ENCODE peak calls at places on chromosomes 11 and 22, in nine cellular contexts. D, V, J, U, I, A, S, N and E are unnamed samples. For H3K4me1, the result is how much of the 10 kb centered on the place peaks cover.

GRCh38 chr11:19846654-19847330 is 134.2 kb downstream of the NAV2 start:
- DNase-seq in D (peak), V (no peak), J (no peak), U (peak), I (no peak), A (peak), S (peak), N (no peak), E (no peak)

GRCh38 chr11:72586591-72587090 is 87.6 kb downstream of the PDE2A start:
- DNase-seq in D (no peak), V (no peak), J (no peak), U (no peak), I (no peak), A (no peak), S (no peak), N (no peak), E (no peak)

GRCh38 chr11:120612363-120613263 is 101.1 kb downstream of the GRIK4 start:
- DNase-seq in D (peak), V (no peak), J (peak), U (no peak), I (peak), A (no peak), S (peak), N (no peak), E (peak)

GRCh38 chr11:38060930-38061329 is 1462.9 kb upstream of the RAG2 start:
- DNase-seq in D (peak), V (no peak), J (no peak), U (no peak), I (no peak), A (no peak), S (no peak), N (no peak), E (no peak)

GRCh38 chr11:67671211-67671520 is 3.3 kb downstream of the ALDH3B2 start:
- DNase-seq in D (no peak), V (no peak), J (no peak), U (no peak), I (no peak), A (no peak), S (no peak), N (peak), E (no peak)

GRCh38 chr11:83693279-83693992 is 407.3 kb upstream of the CCDC90B start:
- DNase-seq in D (no peak), V (no peak), J (no peak), U (peak), I (no peak), A (no peak), S (no peak), N (no peak), E (no peak)

GRCh38 chr11:86372586-86372985 is 2.1 kb upstream of the CCDC81 start:
- DNase-seq in D (no peak), V (no peak), J (no peak), U (no peak), I (no peak), A (no peak), S (no peak), N (no peak), E (no peak)

GRCh38 chr11:47797633-47798032 is 30.5 kb upstream of the FNBP4 start:
- DNase-seq in D (peak), V (no peak), J (no peak), U (no peak), I (no peak), A (no peak), S (peak), N (no peak), E (no peak)

GRCh38 chr11:122179966-122180365 is 64.0 kb upstream of the BLID start:
- DNase-seq in D (no peak), V (no peak), J (no peak), U (no peak), I (no peak), A (no peak), S (no peak), N (no peak), E (no peak)

GRCh38 chr11:77395460-77396175 is 78.3 kb downstream of the PAK1 start:
- DNase-seq in D (no peak), V (no peak), J (no peak), U (no peak), I (no peak), A (no peak), S (no peak), N (no peak), E (no peak)

GRCh38 chr11:65712633-65713076 is 603 bp downstream of the KAT5 start:
- DNase-seq in D (no peak), V (no peak), J (no peak), U (no peak), I (no peak), A (no peak), S (no peak), N (no peak), E (no peak)

GRCh38 chr11:17906436-17906835 is 106.4 kb downstream of the SERGEF start:
- DNase-seq in D (no peak), V (no peak), J (peak), U (peak), I (no peak), A (no peak), S (no peak), N (peak), E (no peak)

GRCh38 chr22:44839061-44839460 is 86.7 kb downstream of the ARHGAP8 start:
- DNase-seq in D (no peak), V (no peak), J (no peak), U (no peak), I (no peak), A (no peak), S (no peak), N (no peak), E (no peak)

GRCh38 chr22:44838316-44839016 is 86.1 kb downstream of the ARHGAP8 start:
- DNase-seq in D (no peak), V (no peak), J (no peak), U (no peak), I (no peak), A (no peak), S (no peak), N (no peak), E (no peak)

GRCh38 chr22:44839721-44840120 is 87.3 kb downstream of the ARHGAP8 start:
- DNase-seq in D (no peak), V (no peak), J (no peak), U (no peak), I (no peak), A (no peak), S (no peak), N (peak), E (no peak)

GRCh38 chr22:44840611-44841322 is 88.4 kb downstream of the ARHGAP8 start:
- DNase-seq in D (no peak), V (no peak), J (no peak), U (no peak), I (no peak), A (no peak), S (no peak), N (no peak), E (no peak)

GRCh38 chr22:44837481-44837880 is 85.1 kb downstream of the ARHGAP8 start:
- DNase-seq in D (no peak), V (no peak), J (no peak), U (peak), I (no peak), A (no peak), S (no peak), N (peak), E (no peak)
- H3K4me1 ChIP-seq in D (under half), V (under half), J (under half), U (under half), I (under half), A (under half), S (under half), N (under half), E (under half)

GRCh38 chr22:46587492-46588278 is 32.5 kb upstream of the GRAMD4 start:
- DNase-seq in D (no peak), V (no peak), J (no peak), U (no peak), I (no peak), A (no peak), S (no peak), N (peak), E (peak)

GRCh38 chr22:46588279-46589140 is 31.7 kb upstream of the GRAMD4 start:
- DNase-seq in D (no peak), V (no peak), J (no peak), U (no peak), I (no peak), A (no peak), S (no peak), N (no peak), E (no peak)

GRCh38 chr22:46586531-46587011 is 33.6 kb upstream of the GRAMD4 start:
- DNase-seq in D (no peak), V (no peak), J (no peak), U (no peak), I (no peak), A (no peak), S (no peak), N (no peak), E (peak)

GRCh38 chr22:46586123-46586519 is 34.1 kb upstream of the GRAMD4 start:
- DNase-seq in D (no peak), V (no peak), J (no peak), U (peak), I (no peak), A (no peak), S (no peak), N (no peak), E (no peak)

GRCh38 chr22:46587067-46587471 is 33.1 kb upstream of the GRAMD4 start:
- DNase-seq in D (no peak), V (no peak), J (no peak), U (no peak), I (no peak), A (no peak), S (no peak), N (no peak), E (no peak)
- H3K4me3 ChIP-seq in D (no peak), V (no peak), J (no peak), U (no peak), I (no peak), A (no peak), S (no peak), N (no peak), E (no peak)

GRCh38 chr11:9765320-9766101 is 101.6 kb downstream of the SWAP70 start:
- DNase-seq in D (peak), V (no peak), J (no peak), U (peak), I (no peak), A (peak), S (peak), N (no peak), E (no peak)
- TF ChIP-seq CTCF in D (no peak), V (no peak), J (no peak), U (no peak), I (no peak), A (no peak), S (no peak), N (no peak), E (no peak)

DNA sequence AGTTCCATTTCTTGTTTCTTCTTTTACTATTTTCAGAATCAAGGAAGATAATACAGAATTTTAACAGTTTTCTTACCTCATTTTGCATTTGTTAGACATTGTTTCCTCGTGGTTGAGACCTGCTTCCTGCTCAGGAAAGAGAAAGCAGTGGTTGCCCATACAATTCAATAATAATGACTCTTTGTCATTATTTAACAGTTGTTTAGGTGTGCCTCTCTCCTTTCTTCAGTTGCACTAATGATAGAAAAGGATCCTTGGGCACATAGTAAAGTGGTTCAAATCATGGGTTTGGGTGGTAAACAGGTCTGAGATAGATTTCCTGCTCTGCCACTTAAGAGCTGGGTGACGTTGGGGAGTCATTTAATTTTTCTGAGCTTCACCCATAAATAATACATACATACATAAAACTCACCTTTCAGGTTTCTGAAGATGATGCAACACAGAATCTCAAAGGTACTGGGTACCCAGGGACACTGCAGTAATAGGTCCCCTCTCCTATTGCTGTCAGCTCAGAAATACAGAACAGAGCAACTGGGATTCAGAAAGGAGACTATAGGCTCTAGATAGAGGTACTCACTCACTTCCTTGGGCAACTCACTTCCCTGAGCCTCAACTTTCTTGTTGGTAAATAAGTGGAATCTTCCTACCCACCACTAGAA is 34.8 kb downstream of the CD44 start:
- DNase-seq in D (no peak), V (no peak), J (no peak), U (no peak), I (no peak), A (no peak), S (no peak), N (no peak), E (no peak)
- H3K4me1 ChIP-seq in D (under half), V (half or more), J (half or more), U (under half), I (half or more), A (under half), S (under half), N (half or more), E (under half)

DNA sequence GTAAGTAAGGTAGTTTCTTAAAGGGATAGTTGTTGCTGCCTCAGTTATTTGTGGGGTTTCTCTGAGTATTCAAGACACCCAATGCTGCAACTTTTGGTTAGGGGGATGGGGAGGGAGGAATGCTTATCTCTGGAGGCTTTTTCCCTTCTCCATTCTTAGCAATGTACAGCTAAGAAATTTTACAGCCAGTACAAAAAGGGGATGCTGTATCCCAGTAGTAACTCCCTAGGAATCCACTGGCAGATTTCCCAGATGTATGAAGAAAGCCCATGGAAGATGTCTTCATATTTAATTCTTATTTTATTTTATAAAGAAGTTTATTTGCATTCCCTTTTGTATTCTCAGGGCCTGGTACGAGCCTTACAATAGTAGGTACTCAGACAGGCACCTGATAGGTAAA is 154.8 kb downstream of the ENTHD1 start:
- DNase-seq in D (peak), V (no peak), J (no peak), U (no peak), I (no peak), A (no peak), S (peak), N (no peak), E (no peak)
- H3K4me3 ChIP-seq in D (no peak), V (no peak), J (no peak), U (no peak), I (no peak), A (no peak), S (no peak), N (no peak), E (no peak)

GRCh38 chr11:124920870-124921609 is 2.0 kb downstream of the HEPN1 start:
- DNase-seq in D (peak), V (peak), J (peak), U (peak), I (peak), A (peak), S (peak), N (peak), E (peak)
- TF ChIP-seq CTCF in D (no peak), V (no peak), J (no peak), U (no peak), I (no peak), A (no peak), S (no peak), N (no peak), E (no peak)

DNA sequence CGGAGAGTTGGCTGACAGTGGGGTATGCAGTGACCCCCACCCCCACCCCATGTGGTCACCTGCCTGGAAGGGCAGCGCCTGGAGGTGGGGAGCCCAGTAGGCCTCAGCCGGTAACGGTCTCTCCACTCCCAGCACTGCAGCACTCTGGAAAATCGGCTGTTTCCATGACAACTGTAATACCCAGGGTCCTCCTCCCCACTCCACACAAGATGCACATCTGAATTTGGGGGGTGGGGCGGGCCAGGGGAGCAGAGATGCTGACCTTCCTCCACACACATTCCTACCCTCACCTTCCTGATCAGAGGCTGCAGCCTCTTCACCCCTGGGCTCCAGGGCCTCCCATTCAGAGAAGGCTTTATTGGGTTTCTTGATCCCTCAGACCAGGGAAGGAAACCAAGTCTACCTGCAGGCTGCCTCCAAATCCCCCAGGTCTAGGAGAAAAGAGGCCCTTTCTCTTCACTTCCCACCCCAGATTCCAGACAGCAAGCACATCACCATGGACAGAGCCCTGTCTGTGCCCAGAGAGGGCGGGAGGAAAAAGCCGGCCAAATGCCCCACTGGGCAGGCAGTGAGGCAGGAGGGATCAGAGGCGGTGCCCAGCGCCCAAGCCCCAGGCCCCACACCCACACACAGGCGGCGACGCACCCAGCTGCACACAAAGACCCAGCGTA is 46.5 kb downstream of the SLC22A12 start:
- DNase-seq in D (no peak), V (no peak), J (no peak), U (no peak), I (no peak), A (no peak), S (no peak), N (peak), E (no peak)
- H3K4me1 ChIP-seq in D (under half), V (under half), J (under half), U (under half), I (under half), A (under half), S (under half), N (under half), E (under half)